ENCODE peak calls at places on chromosome 12, in six cellular contexts. O is CD4-positive, CD25-positive, alpha-beta regulatory T cell; H is psoas muscle; I is A549; Y is aorta; R is IMR-90. E is an unnamed sample. For H3K9me3 and H3K4me1, the result is how much of the 10 kb centered on the place peaks cover.

GRCh38 chr12:12916135-12916956 is 25.0 kb downstream of the GPRC5A start:
- DNase-seq in R (peak), I (peak), Y (peak), O (peak), H (peak), E (peak)

GRCh38 chr12:128190614-128191013 is 76.4 kb upstream of the TMEM132C start:
- DNase-seq in R (no peak), Y (no peak), O (no peak), H (no peak), I (no peak), E (peak)

GRCh38 chr12:123107926-123108681 is 42.8 kb downstream of the PITPNM2 start:
- DNase-seq in I (no peak), H (no peak), R (no peak), Y (peak), O (no peak), E (no peak)

GRCh38 chr12:125983094-125983783 is 918.0 kb downstream of the AACS start:
- DNase-seq in H (no peak), O (no peak), Y (peak), R (no peak), I (peak), E (no peak)

GRCh38 chr12:2697057-2697456 is 97.7 kb upstream of the FKBP4 start:
- DNase-seq in I (no peak), R (no peak), O (no peak), H (no peak), Y (no peak), E (no peak)

GRCh38 chr12:113475451-113476085 is 3.9 kb upstream of the LHX5 start:
- DNase-seq in Y (no peak), R (no peak), H (no peak), I (no peak), O (no peak), E (no peak)

GRCh38 chr12:112947761-112948160 is 9.5 kb downstream of the OAS3 start:
- DNase-seq in O (no peak), R (no peak), I (no peak), Y (no peak), H (no peak), E (no peak)

GRCh38 chr12:24175949-24176348 is 226.5 kb upstream of the SOX5 start:
- DNase-seq in H (no peak), O (no peak), Y (no peak), I (no peak), R (no peak), E (no peak)

GRCh38 chr12:71556881-71557280 is 106.8 kb downstream of the ZFC3H1 start:
- DNase-seq in I (peak), R (peak), H (no peak), O (no peak), Y (no peak), E (no peak)

GRCh38 chr12:118645219-118645618 is 268.9 kb downstream of the SUDS3 start:
- DNase-seq in R (no peak), Y (no peak), I (peak), H (no peak), O (no peak), E (no peak)

GRCh38 chr12:127893875-127894635 is 372.9 kb upstream of the TMEM132C start:
- DNase-seq in R (no peak), I (peak), O (no peak), H (no peak), Y (no peak), E (peak)

GRCh38 chr12:2754208-2754607 is 40.6 kb upstream of the FKBP4 start:
- DNase-seq in R (no peak), Y (no peak), I (no peak), H (no peak), O (no peak), E (no peak)

GRCh38 chr12:114902665-114903393 is 218.9 kb upstream of the TBX3 start:
- DNase-seq in I (peak), R (peak), H (no peak), Y (no peak), O (no peak), E (peak)

GRCh38 chr12:43284441-43284840 is 267.6 kb downstream of the ADAMTS20 start:
- DNase-seq in O (no peak), H (no peak), R (no peak), Y (no peak), I (no peak), E (peak)

GRCh38 chr12:49912345-49912744 is 8.6 kb upstream of the FAIM2 start:
- DNase-seq in R (no peak), O (no peak), Y (no peak), I (no peak), H (peak), E (no peak)

GRCh38 chr12:89552376-89552775 is 26.5 kb upstream of the POC1B start:
- DNase-seq in H (no peak), I (no peak), R (peak), O (no peak), Y (no peak), E (no peak)

GRCh38 chr12:90940872-90941499 is 14.0 kb downstream of the CCER1 start:
- DNase-seq in O (peak), I (peak), Y (no peak), H (no peak), R (peak), E (peak)

GRCh38 chr12:105233045-105233905 is 2.7 kb downstream of the APPL2 start:
- DNase-seq in O (no peak), H (no peak), I (no peak), R (no peak), Y (no peak), E (no peak)

GRCh38 chr12:108090107-108090899 is 38.8 kb upstream of the WSCD2 start:
- DNase-seq in O (no peak), R (no peak), I (no peak), H (no peak), Y (no peak), E (no peak)

GRCh38 chr12:104792570-104792969 is 165.5 kb downstream of the SLC41A2 start:
- DNase-seq in H (no peak), O (no peak), Y (peak), R (peak), I (peak), E (peak)

GRCh38 chr12:111067498-111067897 is 147.1 kb upstream of the MYL2 start:
- DNase-seq in R (no peak), O (no peak), I (peak), H (no peak), Y (peak), E (no peak)

GRCh38 chr12:101327054-101327453 is 47.1 kb downstream of the UTP20 start:
- DNase-seq in R (no peak), H (no peak), Y (no peak), I (no peak), O (no peak), E (no peak)

GRCh38 chr12:53058674-53059433 is 9.0 kb downstream of the TNS2 start:
- DNase-seq in R (no peak), O (no peak), H (peak), I (no peak), Y (no peak), E (peak)

GRCh38 chr12:89448951-89449371 is 75.6 kb downstream of the GALNT4 start:
- DNase-seq in O (no peak), H (no peak), I (no peak), Y (no peak), R (peak), E (no peak)

GRCh38 chr12:42767998-42768397 is 178.5 kb upstream of the PRICKLE1 start:
- DNase-seq in Y (no peak), H (no peak), O (no peak), R (no peak), I (no peak), E (no peak)

GRCh38 chr12:95102916-95103671 is 29.7 kb upstream of the NR2C1 start:
- DNase-seq in I (peak), O (peak), H (no peak), R (peak), Y (no peak), E (no peak)

DNA sequence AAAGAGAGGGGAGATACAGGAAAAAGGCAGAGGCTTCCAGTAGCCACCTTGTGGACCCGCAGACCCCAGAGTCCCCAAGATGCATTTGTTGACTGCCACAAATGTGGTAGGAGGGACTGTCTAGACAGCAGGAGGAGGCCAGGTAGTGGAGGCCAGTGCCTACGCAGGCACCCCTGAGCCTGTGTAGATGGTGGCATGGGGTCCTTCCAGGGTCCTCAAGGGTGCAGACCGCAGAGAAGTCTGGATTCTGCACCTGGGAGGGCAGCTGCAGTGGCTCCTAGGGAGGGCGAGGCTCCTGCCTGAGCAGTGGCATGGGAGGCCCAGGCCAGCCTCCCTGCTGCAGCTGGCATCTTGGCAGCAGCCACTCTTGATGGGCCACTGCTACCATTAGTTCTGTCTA is 119.7 kb downstream of the NTS start:
- DNase-seq in Y (no peak), H (no peak), R (no peak), I (no peak), O (no peak), E (no peak)
- H3K9me3 ChIP-seq in Y (under half), H (under half), R (under half), I (under half), O (under half), E (under half)

DNA sequence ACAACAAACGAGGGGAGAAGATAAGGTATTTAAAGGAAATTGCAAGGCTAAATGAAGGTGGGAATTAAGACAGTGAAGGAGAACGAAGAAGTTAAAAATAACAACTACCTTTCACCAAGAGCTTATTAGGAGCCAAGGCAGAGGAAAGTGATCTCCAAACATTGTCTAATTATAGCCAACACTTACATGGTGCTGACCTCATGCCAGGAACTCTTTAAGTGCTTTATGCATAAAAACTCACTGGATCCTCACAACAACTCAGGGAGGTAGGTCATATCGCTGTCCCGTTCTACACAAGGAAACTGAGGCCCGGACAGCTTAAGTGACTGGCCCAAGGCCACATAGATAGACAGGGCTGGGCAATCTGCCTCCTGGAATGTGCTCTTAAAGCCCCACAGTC is 19.5 kb downstream of the TAMALIN start:
- DNase-seq in O (no peak), H (no peak), Y (no peak), R (no peak), I (no peak), E (peak)
- H3K27ac ChIP-seq in O (peak), H (peak), Y (no peak), R (no peak), I (peak), E (peak)

DNA sequence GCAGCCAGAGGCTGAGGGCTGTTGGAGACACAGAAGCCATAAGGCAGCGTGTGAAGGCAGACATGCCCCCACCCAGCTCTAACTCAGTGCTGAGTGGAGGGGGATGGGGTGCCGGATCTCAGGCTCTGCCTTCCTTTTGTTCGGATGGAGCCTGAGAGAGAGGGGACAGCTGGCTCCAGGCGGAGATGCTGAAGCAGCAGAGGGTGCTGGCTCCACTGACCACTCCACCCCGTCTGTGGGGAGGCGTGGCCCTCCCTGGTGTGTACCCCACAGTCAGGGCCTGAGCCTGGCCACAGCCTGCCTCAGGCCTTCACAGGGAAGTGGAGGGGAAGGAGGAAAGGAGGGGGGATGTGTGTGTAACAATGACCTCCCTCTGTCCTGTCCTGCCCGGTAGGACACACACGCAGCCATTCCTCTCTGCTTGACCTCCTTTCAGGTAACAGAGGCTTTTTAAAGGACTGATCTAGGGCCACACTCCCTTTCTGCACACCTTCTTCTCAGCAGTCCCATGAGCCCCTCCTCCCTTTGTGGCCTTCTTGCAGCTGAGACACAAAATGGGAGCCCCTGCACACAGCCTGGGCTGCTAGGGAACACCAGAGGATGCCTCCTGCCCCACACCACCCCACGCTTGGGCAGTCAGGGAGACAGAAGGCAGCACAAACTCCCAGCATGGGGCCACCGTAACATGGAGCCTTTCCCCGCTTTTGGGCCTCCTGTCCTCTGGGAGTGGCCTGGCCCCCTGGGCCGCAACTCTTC is 9.6 kb upstream of the ENDOU start:
- DNase-seq in H (no peak), I (no peak), R (no peak), Y (no peak), O (no peak), E (peak)
- H3K4me1 ChIP-seq in H (under half), I (under half), R (under half), Y (under half), O (under half), E (under half)

GRCh38 chr12:57586832-57587429 is 4.1 kb upstream of the PIP4K2C start:
- DNase-seq in R (no peak), H (no peak), O (no peak), I (no peak), Y (no peak), E (no peak)
- H3K9me3 ChIP-seq in R (under half), H (under half), O (under half), I (under half), Y (under half), E (under half)

E was measured in cardiac muscle cell.